ENCODE peak calls at places on chromosomes 13 and 19, in six cellular contexts. N is heart left ventricle; T is mesendoderm; Q is psoas muscle; E is fibroblast of lung; D is naive thymus-derived CD4-positive, alpha-beta T cell. G is an unnamed sample.
A peak's percentile ranks its signal among the peaks of the same experiment; 100 is the strongest.

GRCh38 chr19:41860419-41861097 is 503 bp downstream of the RPS19 start:
- DNase-seq in E (peak; percentile 40), Q (peak; percentile 55), T (no peak), N (no peak), D (no peak), G (no peak)

GRCh38 chr19:33194884-33195710 is 967 bp downstream of the LRP3 start:
- DNase-seq in T (peak; percentile 28), Q (no peak), N (no peak), D (no peak), E (peak; percentile 60), G (no peak)

GRCh38 chr13:20713014-20713376 is 9.5 kb downstream of the IL17D start:
- DNase-seq in E (no peak), D (no peak), Q (no peak), N (no peak), T (no peak), G (no peak)

GRCh38 chr13:109156181-109156935 is 526.9 kb downstream of the MYO16 start:
- DNase-seq in E (peak; percentile 89), D (no peak), T (peak; percentile 55), N (peak; percentile 53), Q (no peak), G (no peak)

GRCh38 chr13:106464076-106464475 is 71.4 kb downstream of the EFNB2 start:
- DNase-seq in N (no peak), Q (no peak), E (peak; percentile 47), T (no peak), D (no peak), G (no peak)

GRCh38 chr19:53977429-53977990 is 13.9 kb upstream of the CACNG6 start:
- DNase-seq in N (peak; percentile 75), T (peak; percentile 97), E (peak; percentile 76), Q (peak; percentile 79), D (peak; percentile 59), G (peak; percentile 64)

GRCh38 chr13:30572859-30573275 is 44.9 kb upstream of the USPL1 start:
- DNase-seq in Q (no peak), E (peak; percentile 75), D (peak; percentile 61), N (no peak), T (peak; percentile 35), G (no peak)

GRCh38 chr13:63307239-63307638 is 1891.6 kb upstream of the PCDH20 start:
- DNase-seq in E (no peak), Q (no peak), N (no peak), D (no peak), T (no peak), G (no peak)

GRCh38 chr19:33497151-33497777 is 24.3 kb downstream of the PEPD start:
- DNase-seq in E (no peak), D (no peak), T (no peak), N (no peak), Q (no peak), G (no peak)

GRCh38 chr19:51296331-51297093 is 14.9 kb upstream of the IGLON5 start:
- DNase-seq in N (no peak), E (no peak), Q (no peak), D (no peak), T (peak; percentile 67), G (no peak)

GRCh38 chr19:16078311-16078758 is 2.0 kb downstream of the TPM4 start:
- DNase-seq in Q (no peak), N (no peak), T (peak; percentile 74), E (no peak), D (no peak), G (no peak)

GRCh38 chr13:91406619-91407018 is 8.2 kb downstream of the GPC5 start:
- DNase-seq in T (peak; percentile 93), N (no peak), D (no peak), Q (no peak), E (peak; percentile 39), G (peak; percentile 70)

DNA sequence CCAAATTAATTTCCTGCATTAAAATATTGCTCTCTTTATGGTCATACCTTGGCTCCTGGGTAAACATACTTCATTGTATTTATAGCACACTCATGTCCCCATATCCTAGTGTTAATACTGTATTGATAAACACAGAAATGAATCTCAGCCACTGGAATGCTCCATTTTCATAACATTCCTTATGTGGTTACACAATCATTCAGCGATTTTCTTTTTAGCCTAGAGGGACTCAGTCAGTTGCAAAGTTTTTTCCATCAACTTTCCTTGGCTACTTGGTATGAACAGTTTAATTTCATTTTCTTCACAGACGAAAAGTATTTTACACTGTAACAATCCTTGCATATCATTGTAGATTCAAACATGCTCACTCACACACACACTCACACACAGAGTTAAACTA is 471.5 kb downstream of the FGF14 start:
- DNase-seq in E (no peak), D (no peak), T (no peak), N (no peak), Q (no peak), G (no peak)
- H3K4me3 ChIP-seq in E (no peak overlapping the region), D (no peak overlapping the region), T (no peak overlapping the region), N (no peak overlapping the region), Q (no peak overlapping the region), G (no peak overlapping the region)

GRCh38 chr19:30882411-30883005 is 466.7 kb downstream of the TSHZ3 start:
- DNase-seq in E (no peak), Q (no peak), D (no peak), T (no peak), N (no peak), G (no peak)
- H3K4me3 ChIP-seq in E (no peak overlapping the region), Q (no peak overlapping the region), D (no peak overlapping the region), T (no peak overlapping the region), N (no peak overlapping the region), G (no peak overlapping the region)

GRCh38 chr13:111530137-111530536 is 209.7 kb downstream of the TEX29 start:
- DNase-seq in N (no peak), Q (no peak), T (no peak), E (no peak), D (no peak), G (no peak)

GRCh38 chr13:111528513-111528912 is 208.1 kb downstream of the TEX29 start:
- DNase-seq in E (no peak), N (no peak), Q (no peak), D (no peak), T (no peak), G (no peak)

GRCh38 chr13:111533900-111534645 is 213.6 kb downstream of the TEX29 start:
- DNase-seq in Q (no peak), T (no peak), N (no peak), D (no peak), E (no peak), G (no peak)

GRCh38 chr13:111532111-111532510 is 211.7 kb downstream of the TEX29 start:
- DNase-seq in E (no peak), T (no peak), Q (no peak), D (no peak), N (no peak), G (peak; percentile 58)

DNA sequence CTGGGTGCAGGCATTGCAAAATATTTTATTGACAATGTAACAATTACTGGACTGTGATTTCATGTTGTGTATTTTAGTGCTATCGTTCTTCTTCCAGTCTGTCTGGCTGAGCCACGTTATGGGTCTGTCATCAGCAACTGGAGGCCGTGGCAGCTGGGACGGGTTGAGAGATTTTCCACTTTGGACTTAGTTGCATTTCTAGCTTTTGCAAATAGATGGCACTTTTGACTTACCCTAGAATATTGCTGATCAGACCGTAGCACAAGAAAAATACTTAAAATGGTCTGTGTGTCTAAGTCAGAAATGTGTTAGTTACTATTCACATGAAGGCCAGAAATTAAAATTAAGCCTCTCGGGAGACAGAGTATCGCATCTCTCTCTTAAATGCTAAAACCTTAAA is 211.1 kb downstream of the TEX29 start:
- DNase-seq in D (no peak), Q (no peak), T (no peak), N (no peak), E (peak; percentile 20), G (no peak)
- H3K4me3 ChIP-seq in D (no peak overlapping the region), Q (no peak overlapping the region), T (no peak overlapping the region), N (no peak overlapping the region), E (no peak overlapping the region), G (no peak overlapping the region)

DNA sequence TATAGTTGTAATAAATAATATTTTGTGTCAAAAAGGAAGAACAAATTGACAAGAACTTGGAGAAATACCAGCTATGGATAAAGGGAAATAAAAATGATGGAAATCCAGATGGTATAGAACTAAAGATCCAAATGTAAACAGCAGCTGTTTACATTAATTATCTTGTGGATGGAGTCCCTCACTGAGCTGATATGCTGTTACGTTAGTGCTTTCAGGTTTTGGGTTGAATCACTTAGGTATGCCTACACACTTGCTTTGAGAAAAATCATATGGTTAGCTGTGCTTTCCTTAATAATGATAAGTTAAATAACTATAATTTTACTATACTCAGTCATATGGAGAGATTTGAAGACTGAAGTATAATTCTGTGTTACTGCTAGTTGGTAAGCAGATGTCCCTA is 27.7 kb downstream of the WASF3 start:
- DNase-seq in D (no peak), E (peak; percentile 20), Q (no peak), N (no peak), T (no peak), G (no peak)
- H3K4me3 ChIP-seq in D (no peak overlapping the region), E (no peak overlapping the region), Q (no peak overlapping the region), N (no peak overlapping the region), T (no peak overlapping the region), G (no peak overlapping the region)

DNA sequence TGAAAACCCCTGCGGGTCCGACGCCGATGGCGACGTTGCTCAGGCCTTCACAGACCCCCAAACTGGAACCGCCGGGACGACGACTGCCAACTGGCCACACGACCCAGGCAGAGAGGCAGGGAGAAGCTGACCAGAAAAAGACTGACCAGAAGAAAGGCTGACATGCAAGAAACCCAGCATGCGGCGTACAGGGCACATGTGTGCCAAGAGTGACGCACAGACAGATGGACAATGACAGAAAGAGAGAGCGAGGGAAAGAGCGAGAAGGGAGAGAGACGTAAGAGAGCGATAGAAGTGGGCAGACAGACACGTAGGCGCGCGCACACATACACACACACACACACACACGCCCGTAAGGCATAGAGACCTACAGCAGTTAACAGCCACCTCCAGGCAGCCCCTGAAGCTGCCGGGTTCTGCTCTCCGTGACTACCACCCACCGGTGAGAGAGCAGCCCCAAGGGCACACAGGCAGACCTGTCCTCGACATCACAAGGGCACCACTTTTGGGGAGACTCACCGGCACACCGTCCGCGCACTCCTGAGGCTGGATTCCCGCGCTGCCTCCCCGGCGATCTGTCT is 67.2 kb upstream of the ZNF527 start:
- DNase-seq in E (peak; percentile 4), Q (no peak), T (peak; percentile 52), N (no peak), D (no peak), G (no peak)
- H3K4me3 ChIP-seq in E (peak overlapping the region; percentile 7), Q (peak overlapping the region; percentile 56), T (peak overlapping the region; percentile 58), N (peak overlapping the region; percentile 62), D (no peak overlapping the region), G (no peak overlapping the region)

DNA sequence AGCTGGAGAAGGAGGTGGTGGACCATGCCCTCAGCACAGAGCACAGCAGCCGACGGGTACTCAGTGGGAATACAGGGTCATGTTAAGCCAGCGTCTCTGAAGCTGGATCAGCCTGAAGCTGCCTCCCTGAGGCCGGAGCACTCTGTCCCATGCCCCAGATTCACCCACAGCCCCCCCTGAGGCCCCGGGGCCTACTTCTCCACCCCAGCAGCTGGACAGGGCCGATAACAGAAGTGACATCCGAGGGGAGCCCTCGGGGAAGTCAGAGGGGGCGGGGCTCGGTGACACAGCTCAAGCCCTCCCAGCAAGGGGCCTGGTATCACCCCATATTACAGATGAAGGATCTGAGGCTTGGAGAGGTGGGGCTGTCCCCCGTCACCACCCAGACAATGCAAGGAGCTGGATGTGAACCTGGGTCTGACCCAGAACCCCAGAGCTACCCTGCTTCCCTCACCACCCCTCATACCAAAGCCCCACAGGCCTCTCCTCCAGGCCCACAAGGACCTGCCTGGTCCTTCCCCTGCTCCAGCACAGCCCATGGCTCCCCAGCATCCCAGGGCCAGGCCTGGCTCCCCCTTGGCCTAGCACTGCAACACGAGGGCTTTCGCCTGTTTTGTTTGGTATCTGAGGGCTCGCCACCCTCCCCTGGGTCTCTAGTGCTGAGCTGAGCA is 5.7 kb downstream of the R3HDM4 start:
- DNase-seq in T (no peak), E (no peak), Q (peak; percentile 52), N (no peak), D (peak; percentile 11), G (no peak)
- H3K4me3 ChIP-seq in T (no peak overlapping the region), E (no peak overlapping the region), Q (no peak overlapping the region), N (no peak overlapping the region), D (no peak overlapping the region), G (no peak overlapping the region)